ENCODE peak calls at places on chromosome 22, in five cellular contexts. Z is T-helper 17 cell; T is stimulated activated CD4-positive, alpha-beta T cell treated with anti-CD3 and anti-CD28 coated beads, Interleukin-2, amount 100 ng/mL, for 48 hours; W is left ventricle myocardium inferior; F is pulmonary artery endothelial cell. V is an unnamed sample.

GRCh38 chr22:30210235-30210831 is 36.2 kb downstream of the LIF start:
- DNase-seq in Z (no peak), T (no peak), W (no peak), F (no peak), V (no peak)

GRCh38 chr22:29202231-29203192 is 3.2 kb upstream of the EMID1 start:
- DNase-seq in Z (no peak), T (peak; percentile 47), W (peak; percentile 63), F (no peak), V (peak; percentile 25)

GRCh38 chr22:48637231-48637630 is 1190.4 kb downstream of the BRD1 start:
- DNase-seq in Z (no peak), T (no peak), W (no peak), F (no peak), V (no peak)

GRCh38 chr22:39913886-39914285 is 13.0 kb downstream of the GRAP2 start:
- DNase-seq in Z (no peak), T (no peak), W (no peak), F (no peak), V (no peak)

GRCh38 chr22:18126606-18127005 is 16.0 kb downstream of the TUBA8 start:
- DNase-seq in Z (no peak), T (no peak), W (no peak), F (no peak), V (no peak)

GRCh38 chr22:48738204-48738980 is 1089.3 kb downstream of the BRD1 start:
- DNase-seq in Z (no peak), T (no peak), W (no peak), F (no peak), V (no peak)

GRCh38 chr22:38935023-38935422 is 22.4 kb upstream of the APOBEC3A start:
- DNase-seq in Z (no peak), T (no peak), W (peak; percentile 83), F (no peak), V (no peak)

GRCh38 chr22:22825213-22825593 is 62.4 kb upstream of the IGLL5 start:
- DNase-seq in Z (no peak), T (no peak), W (no peak), F (no peak), V (no peak)

GRCh38 chr22:28411125-28411524 is 268.5 kb downstream of the TTC28 start:
- DNase-seq in Z (no peak), T (no peak), W (no peak), F (no peak), V (no peak)

GRCh38 chr22:45731798-45732495 is 60.3 kb downstream of the ATXN10 start:
- DNase-seq in Z (no peak), T (no peak), W (no peak), F (no peak), V (no peak)

V was measured in brain pericyte.